ENCODE peak calls at places on chromosomes 6 and 20, in ten cellular contexts. Z, S, O, I, F, W, A, J, U and H are unnamed samples.
A peak's percentile ranks its signal among the peaks of the same experiment; 100 is the strongest.

GRCh38 chr6:30960907-30961673 is 20.3 kb downstream of the MUCL3 start:
- DNase-seq in Z (no peak), S (no peak), O (no peak), I (no peak), F (no peak), W (no peak), A (no peak), J (no peak), U (no peak), H (no peak)

GRCh38 chr6:43963203-43963602 is 164.0 kb downstream of the MRPL14 start:
- DNase-seq in Z (no peak), S (no peak), O (no peak), I (no peak), F (no peak), W (peak; percentile 29), A (no peak), J (peak; percentile 17), U (no peak), H (no peak)

GRCh38 chr20:45487231-45487635 is 17.7 kb downstream of the WFDC2 start:
- DNase-seq in Z (no peak), S (no peak), O (no peak), I (no peak), F (no peak), W (no peak), A (no peak), J (no peak), U (peak; percentile 53), H (no peak)

GRCh38 chr6:34484899-34485298 is 19.0 kb downstream of the PACSIN1 start:
- DNase-seq in Z (peak; percentile 85), S (no peak), O (no peak), I (peak; percentile 33), F (no peak), W (peak; percentile 47), A (no peak), J (no peak), U (no peak), H (peak; percentile 91)

GRCh38 chr6:30480536-30481156 is 8.7 kb upstream of the HLA-E start:
- DNase-seq in Z (peak; percentile 83), S (no peak), O (no peak), I (peak; percentile 79), F (no peak), W (peak; percentile 30), A (no peak), J (no peak), U (no peak), H (no peak)

GRCh38 chr6:149969635-149970034 is 5.9 kb downstream of the ULBP1 start:
- DNase-seq in Z (no peak), S (no peak), O (no peak), I (no peak), F (no peak), W (no peak), A (no peak), J (no peak), U (no peak), H (no peak)

GRCh38 chr6:91476000-91476399 is 889.1 kb upstream of the MAP3K7 start:
- DNase-seq in Z (no peak), S (peak; percentile 26), O (no peak), I (no peak), F (peak; percentile 10), W (no peak), A (no peak), J (peak; percentile 52), U (no peak), H (peak; percentile 19)

GRCh38 chr6:7341989-7342742 is 29.2 kb upstream of the SSR1 start:
- DNase-seq in Z (no peak), S (no peak), O (no peak), I (no peak), F (peak; percentile 29), W (peak; percentile 38), A (no peak), J (peak; percentile 16), U (no peak), H (no peak)

GRCh38 chr6:54515713-54516112 is 207.5 kb downstream of the TINAG start:
- DNase-seq in Z (no peak), S (no peak), O (no peak), I (no peak), F (no peak), W (no peak), A (no peak), J (no peak), U (no peak), H (peak; percentile 68)

GRCh38 chr6:122755901-122756300 is 23.6 kb upstream of the FABP7 start:
- DNase-seq in Z (no peak), S (no peak), O (no peak), I (no peak), F (no peak), W (no peak), A (no peak), J (no peak), U (no peak), H (no peak)

GRCh38 chr6:150254671-150255228 is 111.9 kb downstream of the PPP1R14C start:
- DNase-seq in Z (no peak), S (no peak), O (no peak), I (no peak), F (no peak), W (no peak), A (no peak), J (no peak), U (no peak), H (peak; percentile 64)

GRCh38 chr20:24942679-24943078 is 6.4 kb upstream of the CST7 start:
- DNase-seq in Z (no peak), S (no peak), O (no peak), I (no peak), F (no peak), W (no peak), A (no peak), J (no peak), U (no peak), H (no peak)

GRCh38 chr6:39084506-39084905 is 30.5 kb downstream of the SAYSD1 start:
- DNase-seq in Z (no peak), S (no peak), O (no peak), I (no peak), F (no peak), W (no peak), A (no peak), J (no peak), U (no peak), H (no peak)

GRCh38 chr6:56570434-56571359 is 72.0 kb downstream of the DST start:
- DNase-seq in Z (no peak), S (no peak), O (no peak), I (no peak), F (peak; percentile 38), W (peak; percentile 53), A (peak; percentile 21), J (peak; percentile 15), U (no peak), H (peak; percentile 35)

GRCh38 chr20:36957875-36958667 is 6.6 kb upstream of the SAMHD1 start:
- DNase-seq in Z (no peak), S (no peak), O (no peak), I (no peak), F (no peak), W (no peak), A (no peak), J (no peak), U (no peak), H (no peak)

GRCh38 chr6:141105481-141105880 is 1027.2 kb upstream of the GJE1 start:
- DNase-seq in Z (no peak), S (peak; percentile 82), O (no peak), I (no peak), F (no peak), W (peak; percentile 15), A (no peak), J (peak; percentile 87), U (no peak), H (peak; percentile 25)

GRCh38 chr20:44113642-44113945 is 73.4 kb downstream of the JPH2 start:
- DNase-seq in Z (no peak), S (no peak), O (no peak), I (no peak), F (no peak), W (no peak), A (no peak), J (no peak), U (no peak), H (no peak)

GRCh38 chr6:21595951-21596378 is 2.4 kb downstream of the SOX4 start:
- DNase-seq in Z (peak; percentile 63), S (no peak), O (peak; percentile 63), I (no peak), F (no peak), W (no peak), A (no peak), J (no peak), U (peak; percentile 47), H (no peak)

GRCh38 chr6:131552572-131552971 is 20.5 kb upstream of the ARG1 start:
- DNase-seq in Z (no peak), S (no peak), O (no peak), I (no peak), F (no peak), W (no peak), A (no peak), J (no peak), U (no peak), H (no peak)